ENCODE peak calls at places on chromosome 18, in six cellular contexts. P is K562, G is GM23248, Q is neural progenitor cell, S is PC-9, D is fibroblast of lung. V is an unnamed sample. For H3K79me2, the result is how much of the 10 kb centered on the place peaks cover.

GRCh38 chr18:74652392-74652988 is 54.8 kb downstream of the ZNF407 start:
- DNase-seq in P (peak), G (peak), Q (peak), S (no peak), D (peak), V (peak)

GRCh38 chr18:67290421-67290820 is 226.1 kb downstream of the DSEL start:
- DNase-seq in P (no peak), G (peak), Q (no peak), S (no peak), D (peak), V (no peak)

GRCh38 chr18:54162431-54162830 is 62.0 kb downstream of the MBD2 start:
- DNase-seq in P (no peak), G (peak), Q (no peak), S (no peak), D (peak), V (no peak)

GRCh38 chr18:26190506-26190905 is 35.7 kb upstream of the TAF4B start:
- DNase-seq in P (no peak), G (no peak), Q (no peak), S (no peak), D (no peak), V (no peak)

GRCh38 chr18:52903858-52904257 is 563.9 kb downstream of the DCC start:
- DNase-seq in P (no peak), G (peak), Q (peak), S (no peak), D (no peak), V (peak)

GRCh38 chr18:61414116-61414515 is 80.9 kb downstream of the CDH20 start:
- DNase-seq in P (no peak), G (no peak), Q (no peak), S (no peak), D (no peak), V (no peak)

GRCh38 chr18:155688-156087 is 2.7 kb upstream of the USP14 start:
- DNase-seq in P (no peak), G (no peak), Q (no peak), S (no peak), D (no peak), V (no peak)

GRCh38 chr18:46072959-46073358 is 899 bp upstream of the PSTPIP2 start:
- DNase-seq in P (no peak), G (no peak), Q (no peak), S (no peak), D (no peak), V (no peak)

GRCh38 chr18:69261436-69261835 is 139.3 kb upstream of the DOK6 start:
- DNase-seq in P (no peak), G (no peak), Q (peak), S (no peak), D (peak), V (no peak)

GRCh38 chr18:59986139-59986538 is 86.3 kb downstream of the PMAIP1 start:
- DNase-seq in P (no peak), G (no peak), Q (no peak), S (no peak), D (no peak), V (no peak)

GRCh38 chr18:7605705-7606104 is 38.6 kb downstream of the PTPRM start:
- DNase-seq in P (no peak), G (no peak), Q (no peak), S (no peak), D (no peak), V (peak)

GRCh38 chr18:44754567-44754966 is 73.9 kb downstream of the SETBP1 start:
- DNase-seq in P (no peak), G (no peak), Q (no peak), S (no peak), D (no peak), V (no peak)
- H3K79me2 ChIP-seq in P (under half), G (under half), Q (under half), S (under half), D (under half), V (under half)

DNA sequence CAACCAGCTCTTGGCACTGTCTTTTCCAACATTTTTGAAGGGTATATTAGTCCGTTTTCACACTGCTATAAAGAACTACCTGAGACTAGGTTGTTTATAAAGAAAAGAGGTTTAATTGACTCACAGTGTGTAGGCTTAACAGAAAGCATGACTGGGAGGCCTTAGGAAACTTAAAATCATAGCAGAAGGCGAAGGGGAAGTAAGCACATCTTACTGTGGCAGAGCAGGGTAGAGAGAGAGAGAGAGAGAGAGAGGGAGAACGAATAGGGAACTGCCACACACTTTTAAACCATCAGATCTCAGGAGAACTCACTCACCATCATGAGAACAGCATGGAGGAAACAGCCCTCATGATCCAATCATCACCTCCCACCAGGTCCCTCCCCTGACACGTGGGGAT is 420.3 kb downstream of the SOCS6 start:
- DNase-seq in P (no peak), G (no peak), Q (no peak), S (no peak), D (no peak), V (no peak)
- H3K79me2 ChIP-seq in P (under half), G (under half), Q (under half), S (under half), D (under half), V (under half)

GRCh38 chr18:21093133-21093532 is 18.5 kb downstream of the ROCK1 start:
- DNase-seq in P (no peak), G (no peak), Q (no peak), S (no peak), D (no peak), V (no peak)

GRCh38 chr18:21085579-21086161 is 25.9 kb downstream of the ROCK1 start:
- DNase-seq in P (no peak), G (peak), Q (no peak), S (no peak), D (peak), V (no peak)

DNA sequence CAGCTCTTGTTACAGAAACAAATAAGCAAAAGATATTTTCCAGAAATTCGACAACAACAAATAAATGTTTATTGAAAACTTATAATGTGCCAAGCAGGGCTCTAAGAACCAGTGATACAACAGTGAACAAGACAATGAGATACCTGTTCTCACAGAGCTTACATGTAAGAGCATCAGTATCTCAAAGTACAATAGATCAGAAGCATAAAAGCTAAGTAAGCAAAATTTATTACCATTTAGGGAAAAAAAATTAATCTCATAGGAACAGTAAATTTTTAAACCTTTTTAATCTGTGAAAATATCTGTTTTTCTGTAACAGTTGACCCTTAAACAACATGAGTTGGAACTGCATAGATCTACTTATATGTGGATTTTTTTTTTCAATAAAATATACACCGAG is 20.9 kb downstream of the ROCK1 start:
- DNase-seq in P (no peak), G (no peak), Q (no peak), S (no peak), D (no peak), V (no peak)
- H3K79me2 ChIP-seq in P (under half), G (half or more), Q (half or more), S (half or more), D (half or more), V (half or more)

GRCh38 chr18:8747440-8747937 is 42.1 kb downstream of the MTCL1 start:
- DNase-seq in P (no peak), G (peak), Q (no peak), S (no peak), D (peak), V (no peak)

GRCh38 chr18:8749492-8749891 is 44.1 kb downstream of the MTCL1 start:
- DNase-seq in P (no peak), G (no peak), Q (no peak), S (no peak), D (no peak), V (no peak)

GRCh38 chr18:8751692-8752091 is 46.3 kb downstream of the MTCL1 start:
- DNase-seq in P (no peak), G (no peak), Q (no peak), S (no peak), D (no peak), V (no peak)

GRCh38 chr18:8752329-8752728 is 47.0 kb downstream of the MTCL1 start:
- DNase-seq in P (no peak), G (peak), Q (no peak), S (no peak), D (peak), V (no peak)

GRCh38 chr18:8750954-8751415 is 45.6 kb downstream of the MTCL1 start:
- DNase-seq in P (no peak), G (peak), Q (no peak), S (no peak), D (peak), V (no peak)
- H3K79me2 ChIP-seq in P (under half), G (half or more), Q (half or more), S (under half), D (under half), V (under half)